ENCODE peak calls at places on chromosomes 13 and 19, in five cellular contexts. B is cardiac fibroblast, H is iris pigment epithelial cell, Q is head of caudate nucleus, N is COR-L47. O is an unnamed sample.

GRCh38 chr19:33690461-33691427 is 69.0 kb downstream of the CHST8 start:
- DNase-seq in N (peak), H (no peak), B (no peak), Q (no peak), O (no peak)

GRCh38 chr13:31037874-31038475 is 105.5 kb downstream of the TEX26 start:
- DNase-seq in Q (no peak), H (no peak), B (no peak), N (no peak), O (no peak)

GRCh38 chr19:33465371-33465770 is 56.2 kb downstream of the PEPD start:
- DNase-seq in Q (no peak), B (no peak), H (no peak), N (no peak), O (no peak)

GRCh38 chr19:48862827-48863226 is 5.6 kb downstream of the PLEKHA4 start:
- DNase-seq in Q (no peak), H (no peak), N (no peak), B (no peak), O (no peak)

GRCh38 chr19:10372698-10373097 is 7.7 kb downstream of the TYK2 start:
- DNase-seq in Q (no peak), H (no peak), N (no peak), B (no peak), O (no peak)

GRCh38 chr19:14113762-14114414 is 3.7 kb downstream of the PRKACA start:
- DNase-seq in B (no peak), N (no peak), Q (no peak), H (no peak), O (peak)

GRCh38 chr19:42220751-42221097 is 612 bp downstream of the ZNF526 start:
- DNase-seq in N (no peak), B (no peak), H (no peak), Q (no peak), O (no peak)

GRCh38 chr19:56403261-56403660 is 871 bp upstream of the ZNF583 start:
- DNase-seq in Q (no peak), H (peak), N (no peak), B (peak), O (no peak)

GRCh38 chr19:50926144-50926543 is 14.9 kb upstream of the KLK4 start:
- DNase-seq in H (no peak), Q (no peak), B (no peak), N (no peak), O (no peak)

GRCh38 chr19:3366104-3366760 is at the start of gene NFIC:
- DNase-seq in N (peak), B (peak), Q (peak), H (peak), O (no peak)

GRCh38 chr13:98584668-98585397 is 7.9 kb upstream of the STK24 start:
- DNase-seq in H (no peak), B (no peak), Q (no peak), N (no peak), O (no peak)

GRCh38 chr13:95050800-95051620 is 250.2 kb downstream of the ABCC4 start:
- DNase-seq in H (no peak), N (no peak), Q (no peak), B (no peak), O (no peak)

GRCh38 chr19:2080336-2080988 is 15.7 kb downstream of the MOB3A start:
- DNase-seq in N (no peak), B (no peak), H (no peak), Q (no peak), O (no peak)

GRCh38 chr13:37138169-37138568 is 32.7 kb upstream of the CSNK1A1L start:
- DNase-seq in N (no peak), B (peak), H (no peak), Q (no peak), O (peak)

GRCh38 chr13:70668983-70669382 is 560.7 kb upstream of the KLHL1 start:
- DNase-seq in N (no peak), H (peak), Q (no peak), B (peak), O (no peak)

GRCh38 chr19:6687117-6687516 is 17.2 kb upstream of the TNFSF14 start:
- DNase-seq in Q (no peak), B (no peak), H (no peak), N (no peak), O (no peak)

GRCh38 chr13:60583196-60583908 is 186.3 kb downstream of the TDRD3 start:
- DNase-seq in H (peak), N (no peak), B (peak), Q (no peak), O (peak)

GRCh38 chr19:10074153-10074552 is 12.0 kb upstream of the SHFL start:
- DNase-seq in B (peak), Q (no peak), N (peak), H (peak), O (no peak)

GRCh38 chr13:61410669-61411297 is 4.9 kb downstream of the PCDH20 start:
- DNase-seq in B (peak), Q (no peak), N (peak), H (peak), O (no peak)

GRCh38 chr19:41449865-41450178 is 6.9 kb downstream of the ERICH4 start:
- DNase-seq in N (no peak), B (no peak), Q (no peak), H (no peak), O (no peak)

GRCh38 chr13:98800078-98800477 is 47.6 kb upstream of the SLC15A1 start:
- DNase-seq in N (no peak), H (no peak), Q (no peak), B (no peak), O (no peak)

GRCh38 chr13:97257800-97258799 is 36.0 kb downstream of the MBNL2 start:
- DNase-seq in H (peak), N (no peak), Q (no peak), B (peak), O (peak)

GRCh38 chr19:6694147-6694815 is 24.3 kb upstream of the TNFSF14 start:
- DNase-seq in H (no peak), N (no peak), B (peak), Q (no peak), O (no peak)

GRCh38 chr13:39879286-39880035 is 224.0 kb downstream of the COG6 start:
- DNase-seq in H (no peak), B (no peak), N (no peak), Q (no peak), O (no peak)

GRCh38 chr19:10818306-10819123 is 17.5 kb downstream of the TMED1 start:
- DNase-seq in Q (no peak), H (no peak), N (no peak), B (no peak), O (no peak)

GRCh38 chr19:45643024-45643926 is 4.1 kb upstream of the EML2 start:
- DNase-seq in H (peak), B (peak), Q (peak), N (peak), O (peak)

GRCh38 chr19:48921721-48922500 is 11.6 kb upstream of the DHDH start:
- DNase-seq in N (no peak), Q (no peak), B (no peak), H (no peak), O (no peak)

GRCh38 chr13:48155850-48156249 is 60.9 kb upstream of the MED4 start:
- DNase-seq in N (no peak), Q (no peak), B (peak), H (peak), O (no peak)

GRCh38 chr19:40503300-40503699 is 36.5 kb downstream of the SPTBN4 start:
- DNase-seq in H (no peak), Q (peak), B (no peak), N (peak), O (peak)

O was measured in WTC11.